ENCODE peak calls at places on chromosomes 13 and 19, in six cellular contexts. Z is ovary, T is mammary epithelial cell, N is breast epithelium, C is adrenal gland, H is transverse colon. V is an unnamed sample.

GRCh38 chr19:28296506-28296905 is 916.4 kb downstream of the UQCRFS1 start:
- DNase-seq in Z (no peak), N (no peak), C (no peak), H (no peak), T (peak), V (peak)

GRCh38 chr13:51781246-51782022 is 22.5 kb downstream of the DHRS12 start:
- DNase-seq in Z (no peak), T (peak), H (no peak), N (no peak), C (no peak), V (no peak)

GRCh38 chr13:84896128-84896527 is 903.1 kb downstream of the SLITRK6 start:
- DNase-seq in T (peak), N (no peak), H (peak), Z (peak), C (peak), V (peak)

GRCh38 chr19:49997709-49998108 is 27.5 kb downstream of the VRK3 start:
- DNase-seq in N (no peak), Z (no peak), T (peak), H (no peak), C (no peak), V (peak)

GRCh38 chr19:35291259-35291658 is 702 bp upstream of the MAG start:
- DNase-seq in H (no peak), N (no peak), Z (no peak), C (no peak), T (no peak), V (no peak)

GRCh38 chr13:100334209-100334608 is 245.3 kb downstream of the PCCA start:
- DNase-seq in Z (no peak), N (no peak), T (no peak), H (no peak), C (no peak), V (no peak)

GRCh38 chr19:13935765-13936486 is 2.3 kb downstream of the PODNL1 start:
- DNase-seq in Z (no peak), C (no peak), H (no peak), N (no peak), T (no peak), V (no peak)

GRCh38 chr19:18742838-18743237 is 48.3 kb downstream of the COMP start:
- DNase-seq in H (peak), C (no peak), Z (no peak), T (no peak), N (no peak), V (no peak)

GRCh38 chr13:24220086-24220703 is 59.7 kb downstream of the SPATA13 start:
- DNase-seq in Z (no peak), H (peak), N (no peak), T (peak), C (peak), V (peak)

GRCh38 chr19:32387701-32388392 is 17.7 kb upstream of the DPY19L3 start:
- DNase-seq in T (no peak), H (peak), N (no peak), C (no peak), Z (no peak), V (peak)

GRCh38 chr13:109494955-109495354 is 291.4 kb downstream of the IRS2 start:
- DNase-seq in C (no peak), H (no peak), N (no peak), Z (no peak), T (no peak), V (peak)

GRCh38 chr19:1558552-1558951 is 9.6 kb downstream of the MEX3D start:
- DNase-seq in Z (no peak), T (no peak), C (no peak), H (no peak), N (no peak), V (no peak)

GRCh38 chr19:1556639-1557070 is 11.5 kb downstream of the MEX3D start:
- DNase-seq in Z (no peak), H (no peak), C (no peak), T (no peak), N (no peak), V (no peak)

GRCh38 chr19:1554968-1555801 is 12.9 kb downstream of the MEX3D start:
- DNase-seq in Z (no peak), N (no peak), T (no peak), C (no peak), H (no peak), V (no peak)

GRCh38 chr19:1553415-1553814 is 14.7 kb downstream of the MEX3D start:
- DNase-seq in T (no peak), N (no peak), Z (no peak), H (no peak), C (no peak), V (no peak)

GRCh38 chr19:1555802-1556638 is 12.1 kb downstream of the MEX3D start:
- DNase-seq in H (no peak), N (no peak), C (no peak), T (no peak), Z (no peak), V (no peak)
- TF ChIP-seq CTCF in H (no peak), N (no peak), C (no peak), T (no peak), Z (no peak), V (no peak)

DNA sequence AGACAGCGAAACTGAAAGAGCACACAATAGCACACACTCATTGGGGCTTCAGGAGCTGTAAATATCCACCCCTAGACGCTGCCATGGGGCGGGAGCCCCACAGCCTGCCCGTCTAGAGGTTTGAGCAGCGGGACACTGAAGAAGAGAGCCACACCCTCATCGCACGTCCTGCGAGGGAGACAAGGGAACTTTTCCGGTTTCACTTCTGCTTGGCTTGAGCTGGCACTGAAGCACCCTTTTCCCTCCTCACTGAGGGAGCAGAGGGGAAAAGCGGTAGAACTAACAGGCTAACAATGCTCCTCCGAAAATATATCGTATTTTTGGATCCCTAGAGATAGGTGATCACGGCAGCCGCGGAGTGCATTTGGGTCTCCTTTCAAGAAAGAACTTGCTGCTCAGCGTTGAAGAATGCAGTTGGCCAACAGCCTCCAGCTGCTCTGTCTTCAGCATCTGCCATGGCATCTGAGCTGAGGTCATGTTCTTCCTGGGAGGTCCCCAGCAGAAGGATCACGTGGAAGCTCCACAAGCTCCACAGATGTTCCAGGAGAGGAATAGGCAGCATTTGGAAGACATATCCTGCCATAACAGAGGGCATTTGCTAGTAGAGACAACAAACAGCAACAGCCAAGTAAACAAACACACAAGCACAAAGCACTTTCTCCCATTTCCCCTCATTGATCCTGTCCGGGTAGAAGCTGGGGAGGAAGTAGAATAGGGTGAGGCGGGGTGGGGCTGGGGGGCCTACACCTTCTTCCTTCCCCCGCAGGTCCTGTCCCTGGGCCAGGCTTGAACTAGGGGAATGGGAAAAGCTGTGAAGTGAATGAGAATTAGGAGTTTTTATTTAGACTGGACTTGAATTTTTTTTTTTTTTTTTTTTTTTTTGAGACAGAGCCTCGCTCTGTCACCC is 44.8 kb upstream of the ALOX5AP start:
- DNase-seq in C (no peak), H (peak), T (peak), N (no peak), Z (no peak), V (peak)
- H3K4me3 ChIP-seq in C (no peak), H (peak), T (peak), N (peak), Z (peak), V (peak)

DNA sequence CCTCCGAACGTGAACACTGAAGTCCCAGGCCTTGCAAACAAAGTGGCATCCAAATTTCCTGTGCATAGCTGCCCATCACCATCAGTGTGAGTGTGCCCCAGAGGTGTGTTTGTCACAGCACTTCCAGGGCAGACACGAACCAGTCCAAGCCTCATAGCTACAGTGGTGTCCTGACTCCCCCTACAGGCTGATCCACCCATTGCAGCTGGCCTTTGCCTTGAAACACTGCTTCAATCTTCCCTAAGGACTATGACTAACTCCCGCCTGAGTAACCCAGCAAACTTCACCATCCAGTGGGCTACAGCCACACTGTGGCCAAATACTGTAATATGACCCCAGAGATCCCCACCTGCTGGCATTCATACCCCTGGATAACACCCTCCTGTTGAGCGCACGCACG is 3.9 kb downstream of the ZNF266 start:
- DNase-seq in Z (no peak), C (peak), N (no peak), H (no peak), T (no peak), V (no peak)
- TF ChIP-seq CTCF in Z (no peak), C (peak), N (no peak), H (no peak), T (peak), V (peak)

GRCh38 chr13:112208656-112209055 is 141.7 kb downstream of the SOX1 start:
- DNase-seq in N (no peak), T (no peak), Z (no peak), H (no peak), C (no peak), V (no peak)
- H3K4me3 ChIP-seq in N (no peak), T (no peak), Z (no peak), H (no peak), C (no peak), V (no peak)

GRCh38 chr13:54185785-54186184 is 1157.2 kb downstream of the OLFM4 start:
- DNase-seq in H (no peak), T (no peak), C (no peak), N (no peak), Z (no peak), V (no peak)
- TF ChIP-seq CTCF in H (no peak), T (peak), C (no peak), N (no peak), Z (no peak), V (no peak)

GRCh38 chr13:50080856-50081105 is 65.5 kb downstream of the KCNRG start:
- DNase-seq in N (no peak), C (no peak), T (peak), Z (no peak), H (no peak), V (peak)
- H3K4me3 ChIP-seq in N (peak), C (peak), T (peak), Z (peak), H (peak), V (peak)

DNA sequence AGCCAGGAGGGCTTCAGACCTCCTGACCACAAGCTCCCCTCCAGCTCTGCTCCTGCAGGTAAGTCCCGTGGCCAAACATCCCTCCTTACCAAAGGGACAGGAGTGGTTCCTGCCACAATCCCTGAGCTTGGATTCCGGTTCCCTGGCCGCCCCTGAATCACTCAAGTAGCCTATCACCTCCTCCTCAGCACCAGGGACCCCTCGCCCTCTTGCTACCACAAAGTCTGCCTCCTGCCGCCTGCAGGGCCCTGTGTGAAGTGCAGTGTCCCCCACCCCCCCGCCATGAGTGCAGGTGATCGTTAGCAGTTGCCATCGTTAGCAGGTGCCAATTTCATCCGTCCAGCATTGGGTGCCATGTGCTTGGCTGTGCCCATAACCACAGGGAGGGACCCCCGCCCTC is 40.8 kb upstream of the RANBP3 start:
- DNase-seq in N (no peak), T (no peak), C (no peak), Z (no peak), H (no peak), V (no peak)
- TF ChIP-seq CTCF in N (peak), T (no peak), C (no peak), Z (no peak), H (no peak), V (peak)

GRCh38 chr19:46488551-46488950 is 7.1 kb downstream of the PNMA8B start:
- DNase-seq in N (no peak), T (no peak), C (no peak), H (no peak), Z (no peak), V (no peak)

GRCh38 chr19:46486358-46486757 is 9.3 kb downstream of the PNMA8B start:
- DNase-seq in T (no peak), C (no peak), Z (no peak), H (no peak), N (no peak), V (no peak)

GRCh38 chr19:46487178-46487801 is 8.4 kb downstream of the PNMA8B start:
- DNase-seq in Z (no peak), C (no peak), H (no peak), N (no peak), T (no peak), V (no peak)

GRCh38 chr19:46489445-46490272 is 6.0 kb downstream of the PNMA8B start:
- DNase-seq in H (peak), Z (peak), T (no peak), N (no peak), C (peak), V (peak)

DNA sequence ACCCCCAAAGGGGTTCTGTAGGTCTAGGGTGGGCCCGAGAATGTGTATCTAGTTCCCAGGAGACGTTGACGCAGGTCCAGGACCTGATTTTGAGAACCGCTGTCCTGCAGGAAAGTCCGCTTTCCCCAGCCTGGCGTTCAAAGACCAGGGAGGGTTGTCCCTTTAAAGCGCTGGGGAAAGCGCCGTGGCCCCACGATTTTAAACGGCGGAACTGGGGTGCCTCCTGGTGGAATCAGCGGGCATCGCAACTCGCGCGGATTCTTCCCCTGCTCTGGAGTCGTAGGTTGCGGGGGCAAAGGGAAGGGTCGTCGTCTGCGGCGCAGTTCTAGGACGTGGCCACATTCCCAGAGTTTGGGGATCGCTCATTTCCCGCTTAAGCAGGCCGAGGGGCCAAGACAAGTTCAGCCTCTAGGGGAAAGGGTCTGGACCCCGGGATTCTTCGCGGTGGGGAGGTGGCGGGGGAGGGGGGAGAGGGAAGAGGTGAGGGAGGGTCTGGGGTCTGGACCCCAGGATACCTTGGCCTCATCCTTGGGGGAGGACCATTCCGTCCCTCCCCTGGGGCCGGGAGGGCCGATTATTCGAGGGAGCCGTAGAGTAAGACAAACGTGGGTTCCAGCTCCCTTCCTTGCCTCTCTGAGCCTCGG is 7.7 kb downstream of the PNMA8B start:
- DNase-seq in Z (peak), N (peak), C (peak), T (peak), H (peak), V (peak)
- H3K4me3 ChIP-seq in Z (peak), N (peak), C (peak), T (no peak), H (peak), V (peak)